ENCODE peak calls at places on chromosomes 1 and 21, in eight cellular contexts. S is CD8-positive, alpha-beta T cell; G is EH; V is left ventricle myocardium inferior; Q is effector CD8-positive, alpha-beta T cell; B is fibroblast of lung; R is HEK293T; Y is A549. Z is an unnamed sample.

GRCh38 chr1:116076831-116077230 is 34.4 kb upstream of the MAB21L3 start:
- DNase-seq in S (no peak), G (peak; percentile 49), V (no peak), Q (no peak), B (no peak), R (no peak), Y (no peak), Z (no peak)

GRCh38 chr1:179016694-179017382 is 8.9 kb upstream of the FAM20B start:
- DNase-seq in S (no peak), G (peak; percentile 96), V (peak; percentile 86), Q (no peak), B (peak; percentile 98), R (peak; percentile 60), Y (peak; percentile 92), Z (peak; percentile 82)

GRCh38 chr21:16116798-16117197 is 387.0 kb downstream of the USP25 start:
- DNase-seq in S (no peak), G (peak; percentile 81), V (no peak), Q (no peak), B (peak; percentile 53), R (no peak), Y (peak; percentile 45), Z (no peak)

GRCh38 chr1:150579110-150579954 is at the start of gene MCL1:
- DNase-seq in S (peak; percentile 66), G (peak; percentile 97), V (peak; percentile 95), Q (peak; percentile 75), B (peak; percentile 97), R (peak; percentile 94), Y (peak; percentile 96), Z (peak; percentile 97)

GRCh38 chr1:9539829-9540550 is 725 bp downstream of the SLC25A33 start:
- DNase-seq in S (no peak), G (peak; percentile 62), V (peak; percentile 41), Q (peak; percentile 16), B (peak; percentile 46), R (peak; percentile 54), Y (peak; percentile 53), Z (peak; percentile 78)

GRCh38 chr1:43797926-43798325 is 90.6 kb downstream of the ST3GAL3 start:
- DNase-seq in S (no peak), G (no peak), V (no peak), Q (no peak), B (no peak), R (no peak), Y (no peak), Z (no peak)

GRCh38 chr1:162128693-162129356 is 59.3 kb downstream of the NOS1AP start:
- DNase-seq in S (no peak), G (no peak), V (no peak), Q (no peak), B (no peak), R (no peak), Y (no peak), Z (no peak)

GRCh38 chr1:16294219-16295212 is 57.5 kb upstream of the CPLANE2 start:
- DNase-seq in S (no peak), G (no peak), V (no peak), Q (no peak), B (no peak), R (no peak), Y (no peak), Z (no peak)

GRCh38 chr1:110874303-110875215 is 1.6 kb downstream of the CD53 start:
- DNase-seq in S (no peak), G (no peak), V (no peak), Q (no peak), B (no peak), R (no peak), Y (peak; percentile 5), Z (no peak)

GRCh38 chr21:44011123-44011773 is 861 bp upstream of the TRAPPC10 start:
- DNase-seq in S (no peak), G (no peak), V (peak; percentile 38), Q (no peak), B (no peak), R (no peak), Y (no peak), Z (no peak)

GRCh38 chr21:36079010-36079649 is 9.3 kb downstream of the CBR1 start:
- DNase-seq in S (no peak), G (no peak), V (no peak), Q (peak; percentile 2), B (peak; percentile 6), R (no peak), Y (no peak), Z (no peak)

GRCh38 chr1:91201174-91201573 is 179.3 kb upstream of the ZNF644 start:
- DNase-seq in S (no peak), G (no peak), V (no peak), Q (no peak), B (peak; percentile 1), R (no peak), Y (no peak), Z (no peak)

Z was measured in coronary artery.